ENCODE peak calls at places on chromosome 7, in four cellular contexts. P is CD8-positive, alpha-beta T cell; M is ovary; Y is cardiac fibroblast. A is an unnamed sample.

GRCh38 chr7:97024209-97025129 is at the start of gene DLX5:
- DNase-seq in P (no peak), M (peak; percentile 62), Y (peak; percentile 28), A (peak; percentile 80)

GRCh38 chr7:82015751-82016150 is 245.9 kb upstream of the HGF start:
- DNase-seq in P (no peak), M (no peak), Y (peak; percentile 46), A (peak; percentile 74)

GRCh38 chr7:112129655-112130323 is 76.4 kb downstream of the DOCK4 start:
- DNase-seq in P (no peak), M (no peak), Y (no peak), A (peak; percentile 52)

GRCh38 chr7:127629268-127629854 is 11.4 kb upstream of the PAX4 start:
- DNase-seq in P (no peak), M (no peak), Y (no peak), A (peak; percentile 37)

GRCh38 chr7:24713850-24714675 is 43.2 kb downstream of the GSDME start:
- DNase-seq in P (no peak), M (no peak), Y (no peak), A (no peak)

GRCh38 chr7:20331231-20331880 is 656 bp downstream of the ITGB8 start:
- DNase-seq in P (no peak), M (peak; percentile 72), Y (peak; percentile 40), A (peak; percentile 45)

GRCh38 chr7:37973915-37974314 is 53.5 kb downstream of the EPDR1 start:
- DNase-seq in P (no peak), M (no peak), Y (no peak), A (no peak)

GRCh38 chr7:93914581-93915066 is 6.9 kb upstream of the GNG11 start:
- DNase-seq in P (no peak), M (no peak), Y (peak; percentile 80), A (peak; percentile 56)

GRCh38 chr7:151406051-151406875 is 3.6 kb downstream of the WDR86 start:
- DNase-seq in P (no peak), M (no peak), Y (no peak), A (no peak)

GRCh38 chr7:38318241-38318640 is 44.8 kb upstream of the TARP start:
- DNase-seq in P (no peak), M (no peak), Y (peak; percentile 33), A (peak; percentile 13)

GRCh38 chr7:72793791-72794190 is 34.2 kb downstream of the TYW1B start:
- DNase-seq in P (no peak), M (no peak), Y (no peak), A (no peak)

GRCh38 chr7:151808296-151809155 is 68.4 kb downstream of the PRKAG2 start:
- DNase-seq in P (no peak), M (no peak), Y (peak; percentile 42), A (peak; percentile 93)

GRCh38 chr7:21256310-21256877 is 171.5 kb upstream of the SP4 start:
- DNase-seq in P (no peak), M (no peak), Y (peak; percentile 73), A (peak; percentile 59)

GRCh38 chr7:117157121-117157870 is 165.6 kb downstream of the WNT2 start:
- DNase-seq in P (no peak), M (peak; percentile 16), Y (peak; percentile 89), A (peak; percentile 39)

GRCh38 chr7:132939495-132939894 is 142.4 kb downstream of the CHCHD3 start:
- DNase-seq in P (no peak), M (no peak), Y (no peak), A (no peak)

GRCh38 chr7:140685407-140686087 is 11.0 kb upstream of the NDUFB2 start:
- DNase-seq in P (no peak), M (no peak), Y (no peak), A (no peak)

GRCh38 chr7:111424768-111425167 is 137.5 kb downstream of the IMMP2L start:
- DNase-seq in P (no peak), M (no peak), Y (peak; percentile 64), A (peak; percentile 50)

GRCh38 chr7:56092789-56093531 is at the start of gene PHKG1:
- DNase-seq in P (no peak), M (peak; percentile 85), Y (peak; percentile 81), A (peak; percentile 49)

GRCh38 chr7:124042826-124043225 is 10.0 kb upstream of the TMEM229A start:
- DNase-seq in P (no peak), M (no peak), Y (no peak), A (peak; percentile 69)

GRCh38 chr7:2723138-2723850 is 35.3 kb downstream of the AMZ1 start:
- DNase-seq in P (no peak), M (no peak), Y (no peak), A (no peak)

GRCh38 chr7:140744005-140744404 is 47.5 kb downstream of the NDUFB2 start:
- DNase-seq in P (no peak), M (no peak), Y (no peak), A (no peak)

GRCh38 chr7:128912281-128912680 is 1.8 kb upstream of the KCP start:
- DNase-seq in P (no peak), M (no peak), Y (no peak), A (no peak)

GRCh38 chr7:123209786-123210185 is 10.0 kb upstream of the SLC13A1 start:
- DNase-seq in P (no peak), M (no peak), Y (no peak), A (peak; percentile 2)

GRCh38 chr7:85773116-85773783 is 586.4 kb upstream of the SEMA3D start:
- DNase-seq in P (no peak), M (no peak), Y (peak; percentile 73), A (peak; percentile 41)

GRCh38 chr7:134823400-134823799 is 44.0 kb downstream of the CALD1 start:
- DNase-seq in P (no peak), M (no peak), Y (peak; percentile 71), A (no peak)
- TF ChIP-seq CTCF in P (no peak), M (no peak), Y (no peak), A (no peak)

DNA sequence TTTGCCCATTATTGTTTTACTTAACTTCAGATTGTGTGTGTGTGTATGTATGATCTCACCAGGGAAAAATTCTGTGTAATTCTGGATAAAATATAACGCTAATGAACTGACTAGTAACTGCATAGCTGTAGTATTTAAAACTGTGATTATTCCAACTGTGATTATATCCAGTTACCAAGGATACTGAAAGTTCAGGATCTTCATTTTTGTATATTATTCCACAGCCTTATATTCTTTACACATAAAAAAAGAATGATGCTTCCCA is 2.9 kb downstream of the TWIST1 start:
- DNase-seq in P (no peak), M (no peak), Y (peak; percentile 69), A (peak; percentile 27)
- H3K4me3 ChIP-seq in P (no peak overlapping the region), M (peak overlapping the region; percentile 69), Y (peak overlapping the region; percentile 68), A (no peak overlapping the region)

GRCh38 chr7:106050002-106050742 is 61.9 kb downstream of the SYPL1 start:
- DNase-seq in P (no peak), M (no peak), Y (peak; percentile 65), A (peak; percentile 88)

GRCh38 chr7:106052681-106053080 is 59.4 kb downstream of the SYPL1 start:
- DNase-seq in P (no peak), M (no peak), Y (no peak), A (no peak)

GRCh38 chr7:106048621-106049020 is 63.5 kb downstream of the SYPL1 start:
- DNase-seq in P (no peak), M (no peak), Y (no peak), A (no peak)

GRCh38 chr7:106049139-106049725 is 62.9 kb downstream of the SYPL1 start:
- DNase-seq in P (no peak), M (no peak), Y (no peak), A (no peak)

GRCh38 chr7:106050743-106051110 is 61.4 kb downstream of the SYPL1 start:
- DNase-seq in P (no peak), M (no peak), Y (peak; percentile 63), A (peak; percentile 90)
- TF ChIP-seq CTCF in P (no peak), M (no peak), Y (no peak), A (no peak)

DNA sequence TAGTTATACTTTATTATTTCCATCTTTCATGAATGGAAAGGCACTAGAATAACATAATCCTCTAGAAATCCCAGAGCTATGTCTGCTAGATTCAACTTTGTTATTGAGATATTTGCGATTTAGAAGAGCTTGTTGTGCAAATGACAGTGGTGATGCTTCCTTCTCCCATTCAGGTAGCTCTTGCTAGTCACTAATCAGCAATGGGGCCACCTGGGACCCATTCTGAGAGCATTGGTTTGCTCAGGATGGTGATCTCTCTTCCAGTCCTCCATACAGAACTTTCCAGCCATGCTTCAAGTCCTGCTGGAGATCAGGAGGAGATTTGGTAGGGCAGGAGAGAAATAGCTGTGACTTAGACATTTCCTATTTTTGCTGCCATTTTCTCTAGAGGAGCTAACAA is 65.8 kb upstream of the WNT16 start:
- DNase-seq in P (no peak), M (no peak), Y (no peak), A (no peak)
- H3K4me3 ChIP-seq in P (no peak overlapping the region), M (no peak overlapping the region), Y (no peak overlapping the region), A (no peak overlapping the region)

GRCh38 chr7:49850921-49851613 is 77.6 kb downstream of the VWC2 start:
- DNase-seq in P (no peak), M (no peak), Y (no peak), A (no peak)
- TF ChIP-seq CTCF in P (no peak), M (no peak), Y (no peak), A (no peak)

GRCh38 chr7:741850-742249 is 14.8 kb upstream of the PRKAR1B start:
- DNase-seq in P (no peak), M (no peak), Y (no peak), A (no peak)

GRCh38 chr7:741191-741671 is 14.2 kb upstream of the PRKAR1B start:
- DNase-seq in P (no peak), M (peak; percentile 10), Y (no peak), A (no peak)

GRCh38 chr7:738723-739454 is 11.8 kb upstream of the PRKAR1B start:
- DNase-seq in P (no peak), M (no peak), Y (no peak), A (no peak)

GRCh38 chr7:739455-739963 is 12.4 kb upstream of the PRKAR1B start:
- DNase-seq in P (no peak), M (no peak), Y (no peak), A (no peak)

DNA sequence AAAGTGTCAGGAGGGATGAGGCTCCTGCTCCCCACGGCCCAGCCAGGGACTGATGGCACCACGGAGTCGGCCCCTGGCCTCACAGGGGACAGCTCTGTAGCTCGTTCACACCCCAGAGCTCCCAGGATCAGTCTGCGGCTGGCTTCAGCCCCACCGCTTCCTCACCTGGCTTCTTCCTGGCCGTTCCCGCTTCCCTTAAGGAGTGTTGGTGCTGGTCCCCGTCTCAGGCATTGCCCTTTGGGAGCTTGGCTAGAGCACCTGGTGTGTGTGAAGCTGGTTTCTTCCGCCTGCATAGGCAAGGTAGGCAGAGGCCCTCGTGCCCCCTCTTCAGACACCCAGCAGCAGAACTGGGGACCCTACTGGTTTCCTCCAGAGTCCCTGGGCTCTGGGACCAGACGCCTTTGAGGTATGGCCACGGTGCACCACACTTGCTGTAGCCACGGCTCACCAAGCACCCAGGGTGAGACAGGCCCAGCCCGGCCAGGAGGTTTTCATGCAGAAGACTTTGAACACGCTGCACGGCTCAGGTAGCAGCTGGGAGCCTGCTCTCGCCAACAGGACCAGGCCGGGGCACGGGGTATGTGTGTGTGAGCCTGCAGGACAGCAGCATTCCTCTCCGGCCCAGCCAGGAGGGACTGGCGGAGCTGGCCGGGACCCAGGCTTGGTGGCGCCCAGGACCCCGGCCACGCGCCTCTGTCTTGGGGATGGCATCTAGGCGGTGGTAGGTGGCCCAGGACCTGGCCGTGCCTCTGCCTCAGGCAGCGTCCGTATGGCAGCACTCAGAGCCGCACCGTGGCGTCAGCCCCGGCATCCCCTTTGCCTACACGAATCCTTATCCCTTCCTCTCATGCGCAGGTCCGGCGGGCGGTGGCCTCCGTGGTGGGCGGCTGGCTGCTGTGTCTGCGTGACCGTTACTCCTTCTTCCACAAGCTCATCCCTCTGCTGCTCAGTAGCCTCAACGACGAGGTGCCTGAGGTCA is 13.2 kb upstream of the PRKAR1B start:
- DNase-seq in P (no peak), M (peak; percentile 17), Y (no peak), A (no peak)
- H3K4me3 ChIP-seq in P (no peak overlapping the region), M (no peak overlapping the region), Y (no peak overlapping the region), A (no peak overlapping the region)